ENCODE peak calls at places on chromosome 21, in six cellular contexts. Y is aorta, U is astrocyte, T is fibroblast of pulmonary artery, X is astrocyte of the spinal cord, M is heart right ventricle. O is an unnamed sample.

GRCh38 chr21:15826147-15826780 is 96.5 kb downstream of the USP25 start:
- DNase-seq in Y (no peak), U (peak; percentile 35), T (peak; percentile 74), X (peak; percentile 45), M (peak; percentile 16), O (no peak)

GRCh38 chr21:31612889-31613785 is 46.4 kb upstream of the SOD1 start:
- DNase-seq in Y (no peak), U (no peak), T (no peak), X (no peak), M (no peak), O (peak; percentile 4)

GRCh38 chr21:25961042-25961441 is 209.5 kb downstream of the APP start:
- DNase-seq in Y (no peak), U (no peak), T (no peak), X (no peak), M (no peak), O (no peak)

GRCh38 chr21:18164933-18165332 is 79.7 kb upstream of the CHODL start:
- DNase-seq in Y (no peak), U (no peak), T (no peak), X (no peak), M (no peak), O (no peak)

GRCh38 chr21:16124397-16125130 is 394.8 kb downstream of the USP25 start:
- DNase-seq in Y (no peak), U (peak; percentile 92), T (peak; percentile 94), X (peak; percentile 82), M (no peak), O (peak; percentile 86)

GRCh38 chr21:26140185-26140584 is 30.4 kb downstream of the APP start:
- DNase-seq in Y (peak; percentile 66), U (peak; percentile 98), T (peak; percentile 99), X (peak; percentile 97), M (peak; percentile 42), O (peak; percentile 98)

GRCh38 chr21:27275294-27275927 is 308.5 kb upstream of the ADAMTS5 start:
- DNase-seq in Y (no peak), U (peak; percentile 66), T (peak; percentile 80), X (peak; percentile 82), M (no peak), O (peak; percentile 65)

GRCh38 chr21:33383056-33383888 is 19.9 kb upstream of the IFNGR2 start:
- DNase-seq in Y (peak; percentile 88), U (peak; percentile 80), T (peak; percentile 79), X (peak; percentile 83), M (peak; percentile 56), O (no peak)

GRCh38 chr21:17231124-17231523 is 281.7 kb upstream of the CXADR start:
- DNase-seq in Y (no peak), U (no peak), T (no peak), X (no peak), M (no peak), O (no peak)

GRCh38 chr21:26732442-26733221 is 112.6 kb downstream of the ADAMTS1 start:
- DNase-seq in Y (peak; percentile 56), U (peak; percentile 17), T (peak; percentile 68), X (peak; percentile 55), M (peak; percentile 36), O (peak; percentile 71)

GRCh38 chr21:42731264-42732032 is 78.0 kb downstream of the PDE9A start:
- DNase-seq in Y (no peak), U (no peak), T (no peak), X (no peak), M (no peak), O (no peak)

GRCh38 chr21:28431527-28432200 is 561.0 kb downstream of the LTN1 start:
- DNase-seq in Y (no peak), U (no peak), T (peak; percentile 18), X (no peak), M (no peak), O (peak; percentile 71)

GRCh38 chr21:43207043-43207315 is 38.2 kb downstream of the CRYAA start:
- DNase-seq in Y (no peak), U (no peak), T (no peak), X (no peak), M (no peak), O (no peak)

GRCh38 chr21:31180256-31181088 is 142.2 kb upstream of the KRTAP19-8 start:
- DNase-seq in Y (no peak), U (no peak), T (peak; percentile 74), X (peak; percentile 55), M (no peak), O (no peak)

GRCh38 chr21:24445517-24445916 is 1161.8 kb downstream of the MRPL39 start:
- DNase-seq in Y (no peak), U (no peak), T (no peak), X (no peak), M (no peak), O (no peak)

GRCh38 chr21:29626787-29627470 is 312.9 kb downstream of the GRIK1 start:
- DNase-seq in Y (no peak), U (no peak), T (no peak), X (no peak), M (no peak), O (no peak)

GRCh38 chr21:25688284-25689035 is 46.2 kb downstream of the ATP5PF start:
- DNase-seq in Y (no peak), U (no peak), T (no peak), X (no peak), M (no peak), O (no peak)

GRCh38 chr21:33265664-33266049 is 510 bp upstream of the IL10RB start:
- DNase-seq in Y (peak; percentile 87), U (no peak), T (no peak), X (no peak), M (no peak), O (no peak)

GRCh38 chr21:18832950-18833349 is 429.4 kb upstream of the TMPRSS15 start:
- DNase-seq in Y (no peak), U (peak; percentile 81), T (peak; percentile 62), X (peak; percentile 80), M (no peak), O (peak; percentile 7)

GRCh38 chr21:25862112-25862511 is 127.3 kb downstream of the GABPA start:
- DNase-seq in Y (no peak), U (no peak), T (no peak), X (no peak), M (no peak), O (no peak)

GRCh38 chr21:32412162-32412997 is at the start of gene EVA1C:
- DNase-seq in Y (peak; percentile 72), U (no peak), T (peak; percentile 77), X (peak; percentile 19), M (peak; percentile 80), O (no peak)

GRCh38 chr21:22631066-22631465 is 1632.9 kb downstream of the NCAM2 start:
- DNase-seq in Y (no peak), U (no peak), T (no peak), X (no peak), M (no peak), O (no peak)

GRCh38 chr21:25535811-25536210 is 71.5 kb downstream of the MRPL39 start:
- DNase-seq in Y (no peak), U (no peak), T (no peak), X (no peak), M (no peak), O (no peak)

GRCh38 chr21:28174006-28174405 is 818.7 kb downstream of the LTN1 start:
- DNase-seq in Y (no peak), U (no peak), T (no peak), X (no peak), M (no peak), O (no peak)

GRCh38 chr21:22585558-22585957 is 1587.3 kb downstream of the NCAM2 start:
- DNase-seq in Y (no peak), U (no peak), T (no peak), X (no peak), M (no peak), O (no peak)

GRCh38 chr21:32257952-32258785 is 20.7 kb downstream of the MIS18A start:
- DNase-seq in Y (peak; percentile 72), U (peak; percentile 61), T (peak; percentile 91), X (peak; percentile 82), M (peak; percentile 67), O (peak; percentile 36)

GRCh38 chr21:43648171-43648570 is 11.1 kb downstream of the HSF2BP start:
- DNase-seq in Y (no peak), U (no peak), T (no peak), X (no peak), M (no peak), O (no peak)

GRCh38 chr21:22056904-22057303 is 1058.7 kb downstream of the NCAM2 start:
- DNase-seq in Y (no peak), U (no peak), T (no peak), X (no peak), M (no peak), O (no peak)

GRCh38 chr21:31514598-31514997 is 144.9 kb upstream of the SOD1 start:
- DNase-seq in Y (no peak), U (peak; percentile 18), T (no peak), X (peak; percentile 61), M (no peak), O (no peak)

GRCh38 chr21:18228060-18228739 is 16.4 kb upstream of the CHODL start:
- DNase-seq in Y (no peak), U (no peak), T (no peak), X (no peak), M (no peak), O (no peak)

GRCh38 chr21:42799948-42800347 is 79.4 kb downstream of the WDR4 start:
- DNase-seq in Y (no peak), U (no peak), T (no peak), X (no peak), M (no peak), O (no peak)

GRCh38 chr21:43364851-43365424 is 62.0 kb downstream of the SIK1 start:
- DNase-seq in Y (no peak), U (no peak), T (no peak), X (no peak), M (no peak), O (no peak)

GRCh38 chr21:41678944-41679343 is 87.9 kb downstream of the RIPK4 start:
- DNase-seq in Y (peak; percentile 98), U (peak; percentile 97), T (peak; percentile 97), X (peak; percentile 96), M (peak; percentile 89), O (peak; percentile 74)
- H3K4me3 ChIP-seq in Y (no peak overlapping the region), U (peak overlapping the region; percentile 32), T (no peak overlapping the region), X (no peak overlapping the region), M (no peak overlapping the region), O (no peak overlapping the region)

GRCh38 chr21:44708866-44709425 is 2.4 kb downstream of the TSPEAR start:
- DNase-seq in Y (no peak), U (no peak), T (no peak), X (no peak), M (no peak), O (no peak)
- H3K4me3 ChIP-seq in Y (no peak overlapping the region), U (no peak overlapping the region), T (no peak overlapping the region), X (no peak overlapping the region), M (peak overlapping the region; percentile 15), O (no peak overlapping the region)

GRCh38 chr21:35045539-35046222 is 3.4 kb downstream of the RUNX1 start:
- DNase-seq in Y (no peak), U (no peak), T (no peak), X (no peak), M (no peak), O (no peak)
- H3K4me3 ChIP-seq in Y (no peak overlapping the region), U (no peak overlapping the region), T (no peak overlapping the region), X (no peak overlapping the region), M (no peak overlapping the region), O (peak overlapping the region; percentile 54)

DNA sequence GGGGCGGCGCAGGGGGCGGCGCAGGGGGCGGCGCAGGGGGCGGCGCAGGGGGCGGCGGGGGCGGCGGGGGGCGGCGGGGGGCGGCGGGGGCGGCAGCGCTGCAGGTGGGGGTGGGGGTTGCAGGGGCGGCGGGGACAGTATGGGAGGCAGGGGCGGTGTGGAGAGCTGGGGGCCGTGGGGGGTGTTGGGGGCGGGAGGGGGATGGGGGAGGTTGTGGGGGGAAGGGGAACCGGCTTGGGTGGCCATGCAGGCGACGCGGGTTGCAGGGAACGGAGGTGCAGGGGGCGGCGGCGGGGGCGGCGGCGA is 13.0 kb upstream of the SLC19A1 start:
- DNase-seq in Y (no peak), U (no peak), T (no peak), X (no peak), M (no peak), O (no peak)
- H3K4me3 ChIP-seq in Y (peak overlapping the region; percentile 14), U (no peak overlapping the region), T (peak overlapping the region; percentile 53), X (no peak overlapping the region), M (peak overlapping the region; percentile 41), O (peak overlapping the region; percentile 46)

GRCh38 chr21:34670220-34670961 is 1.6 kb downstream of the CLIC6 start:
- DNase-seq in Y (no peak), U (no peak), T (no peak), X (no peak), M (no peak), O (no peak)
- H3K4me3 ChIP-seq in Y (no peak overlapping the region), U (peak overlapping the region; percentile 28), T (no peak overlapping the region), X (peak overlapping the region; percentile 8), M (peak overlapping the region; percentile 53), O (peak overlapping the region; percentile 27)

O was measured in skeletal muscle cell.